ENCODE peak calls at places on chromosomes 4 and X, in six cellular contexts. L is H7, I is NCI-H1105 treated with DMSO at 0.1 percent for 48 hours, K is IMR-90, G is AG10803, Z is neural progenitor cell. H is an unnamed sample.

GRCh38 chr4:95232358-95233156 is 316.2 kb downstream of the UNC5C start:
- DNase-seq in L (no peak), I (no peak), K (no peak), G (no peak), Z (no peak), H (no peak)

GRCh38 chrX:131262738-131263679 is 26.1 kb downstream of the IGSF1 start:
- DNase-seq in L (peak), I (peak), K (no peak), G (no peak), Z (peak), H (no peak)

GRCh38 chr4:40058121-40058520 is 1.5 kb downstream of the N4BP2 start:
- DNase-seq in L (peak), I (no peak), K (no peak), G (no peak), Z (no peak), H (peak)

GRCh38 chr4:103091601-103092223 is 7.9 kb downstream of the BDH2 start:
- DNase-seq in L (no peak), I (peak), K (peak), G (peak), Z (peak), H (peak)

GRCh38 chr4:41332666-41333065 is 75.9 kb downstream of the UCHL1 start:
- DNase-seq in L (no peak), I (no peak), K (no peak), G (no peak), Z (no peak), H (no peak)

GRCh38 chr4:23305026-23305425 is 584.8 kb downstream of the PPARGC1A start:
- DNase-seq in L (no peak), I (no peak), K (no peak), G (no peak), Z (no peak), H (no peak)

GRCh38 chr4:153852501-153852900 is 63.6 kb upstream of the SFRP2 start:
- DNase-seq in L (no peak), I (no peak), K (no peak), G (no peak), Z (no peak), H (no peak)

GRCh38 chr4:107896158-107896645 is 35.1 kb upstream of the CYP2U1 start:
- DNase-seq in L (no peak), I (no peak), K (peak), G (peak), Z (no peak), H (peak)

GRCh38 chr4:148955926-148956325 is 513.7 kb upstream of the NR3C2 start:
- DNase-seq in L (no peak), I (no peak), K (peak), G (no peak), Z (no peak), H (no peak)

GRCh38 chr4:7416745-7417432 is 17.8 kb downstream of the PSAPL1 start:
- DNase-seq in L (peak), I (no peak), K (no peak), G (no peak), Z (no peak), H (no peak)

GRCh38 chr4:106816501-106816900 is 219.6 kb downstream of the DKK2 start:
- DNase-seq in L (no peak), I (no peak), K (peak), G (peak), Z (no peak), H (peak)

GRCh38 chrX:31181377-31182038 is 109.7 kb upstream of the FTHL17 start:
- DNase-seq in L (no peak), I (no peak), K (no peak), G (no peak), Z (no peak), H (no peak)

GRCh38 chr4:55312491-55313101 is 33.4 kb upstream of the SRD5A3 start:
- DNase-seq in L (no peak), I (no peak), K (peak), G (peak), Z (peak), H (peak)

GRCh38 chr4:66606908-66607307 is 936.6 kb upstream of the EPHA5 start:
- DNase-seq in L (no peak), I (no peak), K (no peak), G (no peak), Z (peak), H (no peak)

GRCh38 chrX:103839404-103839803 is 7.3 kb upstream of the RAB9B start:
- DNase-seq in L (no peak), I (no peak), K (no peak), G (no peak), Z (no peak), H (no peak)

GRCh38 chr4:24753519-24753918 is 41.9 kb upstream of the SOD3 start:
- DNase-seq in L (no peak), I (no peak), K (peak), G (no peak), Z (no peak), H (no peak)

GRCh38 chr4:29058519-29058918 is 1661.7 kb upstream of the PCDH7 start:
- DNase-seq in L (no peak), I (no peak), K (no peak), G (no peak), Z (no peak), H (no peak)

GRCh38 chrX:118226060-118226428 is 109.4 kb upstream of the KLHL13 start:
- DNase-seq in L (peak), I (peak), K (no peak), G (no peak), Z (no peak), H (peak)

GRCh38 chrX:34559325-34559724 is 97.8 kb downstream of the TMEM47 start:
- DNase-seq in L (peak), I (no peak), K (peak), G (peak), Z (no peak), H (no peak)

GRCh38 chrX:12304261-12304660 is 166.0 kb downstream of the FRMPD4 start:
- DNase-seq in L (no peak), I (no peak), K (peak), G (peak), Z (no peak), H (peak)

GRCh38 chr4:36053931-36054330 is 190.4 kb downstream of the ARAP2 start:
- DNase-seq in L (no peak), I (no peak), K (no peak), G (no peak), Z (no peak), H (no peak)

GRCh38 chr4:102543030-102543505 is 41.9 kb downstream of the NFKB1 start:
- DNase-seq in L (no peak), I (no peak), K (no peak), G (no peak), Z (no peak), H (no peak)

GRCh38 chrX:39871648-39872047 is 226.1 kb downstream of the BCOR start:
- DNase-seq in L (no peak), I (no peak), K (no peak), G (no peak), Z (no peak), H (no peak)

GRCh38 chr4:35885081-35885480 is 359.2 kb downstream of the ARAP2 start:
- DNase-seq in L (no peak), I (no peak), K (no peak), G (no peak), Z (no peak), H (no peak)

H was measured in GM03348.